ENCODE peak calls at places on chromosomes 5 and 9, in six cellular contexts. J is transverse colon, I is prostate gland, F is suprapubic skin, Q is Peyer's patch, V is upper lobe of left lung. X is an unnamed sample. For H3K4me1, the result is how much of the 10 kb centered on the place peaks cover.

GRCh38 chr5:155625315-155625714 is 611.8 kb downstream of the KIF4B start:
- DNase-seq in J (no peak), I (no peak), F (no peak), Q (no peak), V (no peak), X (no peak)

GRCh38 chr5:159781626-159782157 is 134.6 kb upstream of the ADRA1B start:
- DNase-seq in J (no peak), I (no peak), F (no peak), Q (no peak), V (no peak), X (no peak)

GRCh38 chr5:1810581-1811101 is 9.4 kb downstream of the NDUFS6 start:
- DNase-seq in J (no peak), I (no peak), F (peak), Q (no peak), V (no peak), X (no peak)

GRCh38 chr5:57675236-57675635 is 192.6 kb upstream of the ACTBL2 start:
- DNase-seq in J (no peak), I (no peak), F (no peak), Q (no peak), V (no peak), X (no peak)

GRCh38 chr9:17906204-17906840 is 327.5 kb downstream of the SH3GL2 start:
- DNase-seq in J (peak), I (no peak), F (no peak), Q (no peak), V (no peak), X (no peak)

GRCh38 chr5:34487956-34488355 is 168.2 kb upstream of the RAI14 start:
- DNase-seq in J (no peak), I (no peak), F (no peak), Q (no peak), V (no peak), X (no peak)

GRCh38 chr9:15416880-15417279 is 5.8 kb upstream of the SNAPC3 start:
- DNase-seq in J (peak), I (no peak), F (no peak), Q (peak), V (peak), X (no peak)

GRCh38 chr5:134555889-134556311 is 30.4 kb downstream of the JADE2 start:
- DNase-seq in J (peak), I (no peak), F (no peak), Q (peak), V (peak), X (no peak)

GRCh38 chr9:89314955-89315354 is 3.3 kb upstream of the SECISBP2 start:
- DNase-seq in J (no peak), I (no peak), F (no peak), Q (no peak), V (no peak), X (no peak)

GRCh38 chr9:93610206-93610605 is 33.8 kb downstream of the PHF2 start:
- DNase-seq in J (no peak), I (no peak), F (no peak), Q (no peak), V (no peak), X (no peak)

GRCh38 chr5:141762790-141763368 is 80.8 kb upstream of the ARAP3 start:
- DNase-seq in J (no peak), I (no peak), F (no peak), Q (no peak), V (no peak), X (no peak)

GRCh38 chr5:154603978-154604679 is 126.1 kb upstream of the HAND1 start:
- DNase-seq in J (peak), I (no peak), F (no peak), Q (no peak), V (peak), X (no peak)

GRCh38 chr5:11902304-11902703 is 1.9 kb downstream of the CTNND2 start:
- DNase-seq in J (no peak), I (no peak), F (no peak), Q (no peak), V (no peak), X (no peak)

GRCh38 chr5:109529520-109529919 is 119.7 kb upstream of the PJA2 start:
- DNase-seq in J (no peak), I (peak), F (no peak), Q (no peak), V (no peak), X (no peak)

GRCh38 chr5:166111021-166111420 is 2180.4 kb upstream of the WWC1 start:
- DNase-seq in J (no peak), I (no peak), F (no peak), Q (no peak), V (no peak), X (no peak)

GRCh38 chr9:21994526-21994995 is at the start of gene CDKN2B-AS1:
- DNase-seq in J (peak), I (no peak), F (no peak), Q (peak), V (peak), X (no peak)

GRCh38 chr5:66894480-66895240 is 298.5 kb downstream of the MAST4 start:
- DNase-seq in J (no peak), I (no peak), F (no peak), Q (no peak), V (no peak), X (no peak)

GRCh38 chr5:168426864-168427172 is 59.5 kb upstream of the RARS1 start:
- DNase-seq in J (no peak), I (no peak), F (no peak), Q (no peak), V (no peak), X (no peak)

GRCh38 chr9:2817987-2818386 is 25.9 kb downstream of the PUM3 start:
- DNase-seq in J (no peak), I (no peak), F (no peak), Q (no peak), V (peak), X (no peak)

GRCh38 chr9:112554516-112554915 is 67.9 kb downstream of the KIAA1958 start:
- DNase-seq in J (no peak), I (no peak), F (no peak), Q (no peak), V (no peak), X (no peak)

GRCh38 chr9:73200694-73201432 is 49.2 kb downstream of the ANXA1 start:
- DNase-seq in J (no peak), I (no peak), F (no peak), Q (no peak), V (no peak), X (no peak)

GRCh38 chr9:20253635-20254034 is 368.7 kb downstream of the MLLT3 start:
- DNase-seq in J (no peak), I (no peak), F (no peak), Q (no peak), V (no peak), X (no peak)

GRCh38 chr5:36712719-36713118 is 106.3 kb downstream of the SLC1A3 start:
- DNase-seq in J (no peak), I (no peak), F (no peak), Q (no peak), V (no peak), X (no peak)

GRCh38 chr9:124257070-124257864 is 482 bp upstream of the NEK6 start:
- DNase-seq in J (peak), I (no peak), F (no peak), Q (no peak), V (no peak), X (no peak)
- TF ChIP-seq POLR2A in J (no peak), I (no peak), F (no peak), Q (no peak), V (no peak), X (no peak)

GRCh38 chr9:109912082-109912581 is 132.1 kb downstream of the PALM2AKAP2 start:
- DNase-seq in J (no peak), I (no peak), F (no peak), Q (no peak), V (no peak), X (no peak)

GRCh38 chr9:109908459-109909390 is 128.7 kb downstream of the PALM2AKAP2 start:
- DNase-seq in J (no peak), I (no peak), F (no peak), Q (no peak), V (no peak), X (no peak)

GRCh38 chr9:109913461-109913810 is 133.4 kb downstream of the PALM2AKAP2 start:
- DNase-seq in J (no peak), I (no peak), F (no peak), Q (no peak), V (no peak), X (no peak)

GRCh38 chr9:109912726-109913460 is 132.9 kb downstream of the PALM2AKAP2 start:
- DNase-seq in J (no peak), I (no peak), F (no peak), Q (no peak), V (no peak), X (no peak)

DNA sequence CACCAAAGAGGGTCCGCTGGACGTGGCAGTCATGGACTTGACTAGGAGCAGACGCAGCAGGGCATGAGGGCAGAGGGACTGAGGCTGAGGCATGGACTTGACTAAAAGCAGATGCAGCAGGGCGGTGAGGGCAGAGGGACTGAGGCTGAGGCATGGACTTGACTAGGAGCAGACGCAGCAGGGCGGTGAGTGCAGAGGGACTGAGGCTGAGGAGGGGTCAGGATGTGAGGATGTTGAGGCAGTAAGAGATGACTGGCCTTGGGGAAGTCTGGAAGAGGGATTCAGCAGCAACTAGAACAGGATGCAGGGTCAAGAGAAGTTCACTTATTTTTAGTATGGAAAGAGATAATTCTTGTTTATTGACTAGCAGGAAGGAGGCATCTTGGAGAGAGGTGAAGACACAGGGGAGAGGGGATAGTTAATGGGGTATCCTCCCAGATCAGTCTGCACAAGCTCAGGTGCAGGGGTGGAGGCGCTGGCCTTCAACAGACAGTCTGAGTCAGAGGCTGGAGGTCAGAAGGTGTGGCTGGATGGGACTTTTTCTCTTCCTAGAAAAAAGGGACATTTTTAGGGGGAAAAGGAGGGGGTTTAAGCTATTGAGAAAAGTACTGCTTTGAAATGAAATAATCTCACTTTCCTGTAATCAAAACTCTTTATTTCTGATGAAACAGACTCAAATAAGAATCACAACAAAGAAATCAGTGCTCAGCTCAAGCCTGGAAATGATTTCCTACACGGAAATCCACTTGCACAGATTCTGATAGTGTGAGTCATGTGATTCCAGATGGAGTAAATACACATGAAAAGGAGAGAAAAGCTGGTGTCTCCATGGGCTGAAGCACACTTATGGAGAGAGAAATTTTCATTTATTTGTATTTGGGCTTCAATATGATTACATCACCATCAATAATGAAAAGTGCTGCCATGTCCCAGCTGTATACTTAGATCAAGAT is 130.9 kb downstream of the PALM2AKAP2 start:
- DNase-seq in J (peak), I (no peak), F (no peak), Q (peak), V (no peak), X (no peak)
- H3K4me1 ChIP-seq in J (under half), I (under half), F (under half), Q (under half), V (half or more), X (under half)

GRCh38 chr5:117095803-117096332 is 521.2 kb upstream of the SEMA6A start:
- DNase-seq in J (no peak), I (no peak), F (no peak), Q (no peak), V (no peak), X (no peak)
- H3K4me3 ChIP-seq in J (no peak), I (no peak), F (no peak), Q (no peak), V (no peak), X (no peak)

GRCh38 chr9:136723989-136724388 is 11.6 kb downstream of the DIPK1B start:
- DNase-seq in J (no peak), I (no peak), F (no peak), Q (no peak), V (no peak), X (no peak)
- TF ChIP-seq POLR2A in J (no peak), I (no peak), F (no peak), Q (no peak), V (no peak), X (no peak)

GRCh38 chr5:176527246-176528222 is 9.7 kb downstream of the RNF44 start:
- DNase-seq in J (no peak), I (no peak), F (no peak), Q (no peak), V (no peak), X (no peak)
- H3K4me1 ChIP-seq in J (under half), I (under half), F (under half), Q (under half), V (under half), X (half or more)

GRCh38 chr9:131635285-131635684 is 90.0 kb downstream of the PRRT1B start:
- DNase-seq in J (peak), I (peak), F (peak), Q (peak), V (peak), X (peak)
- H3K4me3 ChIP-seq in J (no peak), I (no peak), F (no peak), Q (no peak), V (no peak), X (no peak)

GRCh38 chr5:10293907-10294662 is 13.6 kb downstream of the CMBL start:
- DNase-seq in J (no peak), I (no peak), F (no peak), Q (no peak), V (no peak), X (no peak)
- TF ChIP-seq POLR2A in J (no peak), I (no peak), F (no peak), Q (no peak), V (no peak), X (no peak)

GRCh38 chr9:129195606-129196005 is 17.5 kb upstream of the IER5L start:
- DNase-seq in J (no peak), I (no peak), F (no peak), Q (no peak), V (no peak), X (no peak)

GRCh38 chr9:129191234-129191633 is 13.2 kb upstream of the IER5L start:
- DNase-seq in J (no peak), I (no peak), F (no peak), Q (no peak), V (no peak), X (no peak)

GRCh38 chr9:129197978-129198736 is 20.1 kb upstream of the IER5L start:
- DNase-seq in J (peak), I (no peak), F (peak), Q (peak), V (peak), X (no peak)

GRCh38 chr9:129194222-129194621 is 16.2 kb upstream of the IER5L start:
- DNase-seq in J (no peak), I (no peak), F (no peak), Q (no peak), V (no peak), X (no peak)

DNA sequence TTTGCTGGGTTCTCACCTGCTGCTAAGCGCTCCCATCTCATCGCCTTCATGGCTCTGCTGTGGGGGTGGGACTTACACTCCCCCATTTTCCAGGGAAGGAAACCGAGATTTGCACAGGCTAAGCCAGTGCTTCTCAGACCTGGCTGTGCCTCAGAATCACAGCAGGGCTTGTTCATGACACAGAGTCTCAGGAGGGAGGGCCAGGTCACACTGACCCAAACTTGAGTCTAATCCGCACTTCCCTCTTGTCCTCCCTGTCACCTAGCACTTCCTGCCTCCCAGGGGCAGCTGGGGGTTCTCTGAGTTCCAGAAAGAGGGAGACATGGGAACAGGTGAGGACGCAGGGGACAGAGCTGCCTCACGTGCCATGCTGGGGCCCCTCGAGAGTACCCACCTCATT is 15.6 kb upstream of the IER5L start:
- DNase-seq in J (no peak), I (no peak), F (no peak), Q (no peak), V (no peak), X (no peak)
- H3K4me1 ChIP-seq in J (under half), I (under half), F (under half), Q (under half), V (under half), X (under half)

GRCh38 chr9:35909274-35909673 is at the start of gene SPAAR:
- DNase-seq in J (no peak), I (no peak), F (no peak), Q (no peak), V (no peak), X (no peak)
- H3K4me3 ChIP-seq in J (no peak), I (no peak), F (peak), Q (no peak), V (peak), X (peak)

DNA sequence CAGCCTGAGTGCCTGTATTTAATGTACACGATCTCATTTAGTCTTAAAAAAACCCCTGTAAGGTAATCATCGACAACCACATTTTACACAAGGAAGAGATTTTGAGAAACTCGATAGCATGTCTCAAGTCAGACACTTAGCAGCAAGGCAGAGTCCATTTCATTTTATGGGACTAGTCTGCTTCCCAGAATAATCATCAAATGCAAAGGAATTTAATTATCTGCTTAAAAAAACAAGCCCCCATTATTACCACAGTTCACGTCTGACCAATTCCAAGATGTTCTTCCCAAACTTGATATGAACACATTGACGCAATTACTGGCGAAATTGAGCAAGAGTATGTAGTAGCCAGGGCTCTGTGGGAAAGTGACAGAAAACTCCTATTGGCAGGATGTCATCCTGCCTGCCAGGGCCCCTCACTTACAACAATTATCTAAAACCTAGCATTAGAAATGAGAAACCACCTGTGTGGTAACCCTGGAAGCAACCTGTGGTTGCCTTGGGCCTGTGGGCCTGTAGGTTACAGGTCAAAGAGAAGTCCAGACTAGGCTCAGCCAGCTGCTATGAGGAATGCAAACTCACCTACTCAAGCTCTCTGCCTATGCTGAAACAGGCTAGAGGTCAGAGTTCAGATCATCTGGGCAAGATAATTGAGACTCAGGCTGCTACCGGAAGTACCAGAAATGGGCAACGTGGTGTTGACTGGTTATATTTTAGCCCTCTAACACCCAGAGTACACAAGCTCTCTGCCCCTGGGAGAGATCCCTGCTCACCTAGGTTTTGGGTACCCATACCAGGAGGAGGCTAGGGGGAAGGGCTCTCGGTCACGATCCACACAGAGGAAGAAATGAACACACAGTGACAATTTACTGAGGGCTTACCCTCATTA is 1.6 kb downstream of the B4GALT1 start:
- DNase-seq in J (peak), I (peak), F (no peak), Q (peak), V (peak), X (no peak)
- TF ChIP-seq POLR2A in J (peak), I (no peak), F (no peak), Q (peak), V (peak), X (peak)

X was measured in esophagus squamous epithelium.